ENCODE peak calls at places on chromosomes 6 and 20, in eight cellular contexts. One of them, this sample, is unnamed.

GRCh38 chr6:109406196-109406595 is 23.9 kb upstream of the CD164 start:
- DNase-seq in CD8-positive, alpha-beta T cell: no peak
- DNase-seq in PC-3: no peak
- DNase-seq in A549: no peak
- DNase-seq in neuronal stem cell: no peak
- DNase-seq in BE2C: no peak
- DNase-seq in tibial nerve: no peak
- DNase-seq in neural progenitor cell: no peak
- DNase-seq in this sample: no peak

GRCh38 chr20:5719861-5720401 is 30.3 kb upstream of the SHLD1 start:
- DNase-seq in CD8-positive, alpha-beta T cell: no peak
- DNase-seq in PC-3: peak; percentile 92
- DNase-seq in A549: no peak
- DNase-seq in neuronal stem cell: no peak
- DNase-seq in BE2C: peak; percentile 10
- DNase-seq in tibial nerve: no peak
- DNase-seq in neural progenitor cell: no peak
- DNase-seq in this sample: no peak

GRCh38 chr6:57324538-57324937 is 7.1 kb downstream of the PRIM2 start:
- DNase-seq in CD8-positive, alpha-beta T cell: no peak
- DNase-seq in PC-3: peak; percentile 46
- DNase-seq in A549: no peak
- DNase-seq in neuronal stem cell: no peak
- DNase-seq in BE2C: no peak
- DNase-seq in tibial nerve: no peak
- DNase-seq in neural progenitor cell: no peak
- DNase-seq in this sample: no peak

GRCh38 chr6:7147051-7147671 is 39.4 kb downstream of the RREB1 start:
- DNase-seq in CD8-positive, alpha-beta T cell: no peak
- DNase-seq in PC-3: no peak
- DNase-seq in A549: no peak
- DNase-seq in neuronal stem cell: no peak
- DNase-seq in BE2C: no peak
- DNase-seq in tibial nerve: no peak
- DNase-seq in neural progenitor cell: peak; percentile 75
- DNase-seq in this sample: no peak

GRCh38 chr6:101396552-101397173 is 3.2 kb downstream of the GRIK2 start:
- DNase-seq in CD8-positive, alpha-beta T cell: no peak
- DNase-seq in PC-3: peak; percentile 77
- DNase-seq in A549: no peak
- DNase-seq in neuronal stem cell: peak; percentile 82
- DNase-seq in BE2C: no peak
- DNase-seq in tibial nerve: no peak
- DNase-seq in neural progenitor cell: peak; percentile 83
- DNase-seq in this sample: no peak

GRCh38 chr20:10040070-10040970 is 5.5 kb downstream of the ANKEF1 start:
- DNase-seq in CD8-positive, alpha-beta T cell: no peak
- DNase-seq in PC-3: peak; percentile 98
- DNase-seq in A549: peak; percentile 56
- DNase-seq in neuronal stem cell: no peak
- DNase-seq in BE2C: no peak
- DNase-seq in tibial nerve: no peak
- DNase-seq in neural progenitor cell: no peak
- DNase-seq in this sample: no peak

GRCh38 chr6:139557547-139557946 is 183.1 kb upstream of the CITED2 start:
- DNase-seq in CD8-positive, alpha-beta T cell: no peak
- DNase-seq in PC-3: no peak
- DNase-seq in A549: no peak
- DNase-seq in neuronal stem cell: no peak
- DNase-seq in BE2C: no peak
- DNase-seq in tibial nerve: no peak
- DNase-seq in neural progenitor cell: no peak
- DNase-seq in this sample: no peak

GRCh38 chr6:125781307-125781868 is 9.4 kb upstream of the NCOA7 start:
- DNase-seq in CD8-positive, alpha-beta T cell: peak; percentile 72
- DNase-seq in PC-3: peak; percentile 31
- DNase-seq in A549: no peak
- DNase-seq in neuronal stem cell: no peak
- DNase-seq in BE2C: no peak
- DNase-seq in tibial nerve: no peak
- DNase-seq in neural progenitor cell: no peak
- DNase-seq in this sample: no peak

GRCh38 chr6:154888426-154888825 is 106.7 kb upstream of the TIAM2 start:
- DNase-seq in CD8-positive, alpha-beta T cell: no peak
- DNase-seq in PC-3: no peak
- DNase-seq in A549: no peak
- DNase-seq in neuronal stem cell: no peak
- DNase-seq in BE2C: no peak
- DNase-seq in tibial nerve: no peak
- DNase-seq in neural progenitor cell: peak; percentile 34
- DNase-seq in this sample: no peak

GRCh38 chr6:11236351-11236750 is 3.9 kb upstream of the NEDD9 start:
- DNase-seq in CD8-positive, alpha-beta T cell: no peak
- DNase-seq in PC-3: no peak
- DNase-seq in A549: no peak
- DNase-seq in neuronal stem cell: no peak
- DNase-seq in BE2C: no peak
- DNase-seq in tibial nerve: no peak
- DNase-seq in neural progenitor cell: no peak
- DNase-seq in this sample: no peak

DNA sequence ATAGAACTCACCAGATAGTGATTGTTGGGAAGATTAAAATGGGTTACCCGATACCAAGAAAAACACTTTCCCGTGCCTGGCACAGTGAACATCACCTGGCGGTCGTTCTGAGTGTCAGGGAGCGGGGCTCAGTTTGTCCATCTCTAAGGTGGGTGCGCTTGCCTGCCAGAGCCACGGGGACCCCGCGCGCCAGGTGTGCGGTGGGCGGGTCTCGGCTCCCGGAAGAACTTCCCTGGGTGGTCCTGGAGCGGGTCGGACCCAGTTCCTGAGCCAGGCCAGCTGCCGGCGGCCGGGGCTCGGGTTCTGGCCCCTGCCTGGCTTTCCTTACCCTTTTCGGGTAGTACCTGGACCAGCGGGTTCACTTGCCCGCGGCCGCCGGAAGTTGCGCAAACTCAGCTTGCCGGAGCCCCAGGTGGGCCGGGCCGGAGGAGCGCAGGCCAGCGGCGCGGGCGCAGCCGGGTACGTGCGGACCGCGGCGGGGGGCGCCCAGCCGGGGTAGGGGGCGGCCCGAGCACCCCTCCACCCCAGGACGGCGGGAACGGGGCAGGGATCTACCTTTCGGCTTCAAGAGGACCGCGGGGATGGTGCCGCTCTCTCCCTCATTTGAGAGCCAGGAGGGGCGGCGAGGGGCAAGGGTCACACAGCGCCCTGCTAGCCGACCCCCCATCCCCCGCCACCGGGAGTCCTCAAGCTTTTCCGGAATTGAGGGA is 7.5 kb downstream of the FAM110A start:
- DNase-seq in CD8-positive, alpha-beta T cell: peak; percentile 58
- DNase-seq in PC-3: peak; percentile 57
- DNase-seq in A549: peak; percentile 43
- DNase-seq in neuronal stem cell: no peak
- DNase-seq in BE2C: no peak
- DNase-seq in tibial nerve: no peak
- DNase-seq in neural progenitor cell: peak; percentile 30
- DNase-seq in this sample: no peak
- H3K4me1 ChIP-seq in CD8-positive, alpha-beta T cell: peaks cover 28% of the 10 kb centered on the region
- H3K4me1 ChIP-seq in PC-3: peaks cover 44% of the 10 kb centered on the region
- H3K4me1 ChIP-seq in A549: peaks cover 5% of the 10 kb centered on the region
- H3K4me1 ChIP-seq in neuronal stem cell: peaks cover 7% of the 10 kb centered on the region
- H3K4me1 ChIP-seq in BE2C: no peaks in the 10 kb centered on the region
- H3K4me1 ChIP-seq in tibial nerve: peaks cover 34% of the 10 kb centered on the region
- H3K4me1 ChIP-seq in neural progenitor cell: peaks cover 3% of the 10 kb centered on the region
- H3K4me1 ChIP-seq in this sample: peaks cover 11% of the 10 kb centered on the region

GRCh38 chr20:34403063-34403827 is 40.2 kb downstream of the ITCH start:
- DNase-seq in CD8-positive, alpha-beta T cell: no peak
- DNase-seq in PC-3: no peak
- DNase-seq in A549: no peak
- DNase-seq in neuronal stem cell: no peak
- DNase-seq in BE2C: no peak
- DNase-seq in tibial nerve: no peak
- DNase-seq in neural progenitor cell: no peak
- DNase-seq in this sample: no peak

GRCh38 chr20:34402461-34402860 is 39.4 kb downstream of the ITCH start:
- DNase-seq in CD8-positive, alpha-beta T cell: no peak
- DNase-seq in PC-3: no peak
- DNase-seq in A549: no peak
- DNase-seq in neuronal stem cell: no peak
- DNase-seq in BE2C: no peak
- DNase-seq in tibial nerve: no peak
- DNase-seq in neural progenitor cell: no peak
- DNase-seq in this sample: no peak

GRCh38 chr20:34403908-34404307 is 40.8 kb downstream of the ITCH start:
- DNase-seq in CD8-positive, alpha-beta T cell: no peak
- DNase-seq in PC-3: no peak
- DNase-seq in A549: no peak
- DNase-seq in neuronal stem cell: no peak
- DNase-seq in BE2C: no peak
- DNase-seq in tibial nerve: no peak
- DNase-seq in neural progenitor cell: no peak
- DNase-seq in this sample: no peak

GRCh38 chr20:34401741-34402455 is 38.8 kb downstream of the ITCH start:
- DNase-seq in CD8-positive, alpha-beta T cell: no peak
- DNase-seq in PC-3: no peak
- DNase-seq in A549: no peak
- DNase-seq in neuronal stem cell: no peak
- DNase-seq in BE2C: no peak
- DNase-seq in tibial nerve: no peak
- DNase-seq in neural progenitor cell: no peak
- DNase-seq in this sample: no peak

DNA sequence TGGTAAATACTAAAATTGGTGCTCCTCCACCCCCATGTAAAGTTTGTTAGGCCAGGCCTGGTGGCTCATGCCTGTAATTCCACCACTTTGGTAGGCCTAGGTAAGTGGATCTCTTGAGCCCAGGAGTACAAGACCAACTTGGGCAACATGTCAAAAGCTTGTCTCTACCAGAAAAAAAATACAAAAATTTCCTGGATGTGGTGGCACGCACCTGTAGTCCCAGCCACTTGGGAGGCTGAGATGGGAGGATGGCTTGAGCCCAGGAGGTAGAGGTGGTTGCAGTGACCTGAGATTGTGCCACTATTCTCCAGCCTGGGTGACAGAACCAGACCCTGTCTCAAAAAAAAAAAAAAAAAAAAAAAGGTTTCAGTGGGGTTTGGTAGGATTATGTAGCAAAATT is 41.7 kb downstream of the ITCH start:
- DNase-seq in CD8-positive, alpha-beta T cell: no peak
- DNase-seq in PC-3: no peak
- DNase-seq in A549: no peak
- DNase-seq in neuronal stem cell: no peak
- DNase-seq in BE2C: no peak
- DNase-seq in tibial nerve: no peak
- DNase-seq in neural progenitor cell: no peak
- DNase-seq in this sample: no peak
- H3K4me1 ChIP-seq in CD8-positive, alpha-beta T cell: peaks cover 27% of the 10 kb centered on the region
- H3K4me1 ChIP-seq in PC-3: peaks cover 20% of the 10 kb centered on the region
- H3K4me1 ChIP-seq in A549: peaks cover 45% of the 10 kb centered on the region
- H3K4me1 ChIP-seq in neuronal stem cell: peaks cover 4% of the 10 kb centered on the region
- H3K4me1 ChIP-seq in BE2C: no peaks in the 10 kb centered on the region
- H3K4me1 ChIP-seq in tibial nerve: peaks cover 49% of the 10 kb centered on the region
- H3K4me1 ChIP-seq in neural progenitor cell: no peaks in the 10 kb centered on the region
- H3K4me1 ChIP-seq in this sample: no peaks in the 10 kb centered on the region

GRCh38 chr6:144350176-144350575 is 65.0 kb downstream of the UTRN start:
- DNase-seq in CD8-positive, alpha-beta T cell: no peak
- DNase-seq in PC-3: no peak
- DNase-seq in A549: no peak
- DNase-seq in neuronal stem cell: no peak
- DNase-seq in BE2C: no peak
- DNase-seq in tibial nerve: no peak
- DNase-seq in neural progenitor cell: no peak
- DNase-seq in this sample: no peak
- H3K4me1 ChIP-seq in CD8-positive, alpha-beta T cell: peaks cover 81% of the 10 kb centered on the region
- H3K4me1 ChIP-seq in PC-3: peaks cover 30% of the 10 kb centered on the region
- H3K4me1 ChIP-seq in A549: peaks cover 34% of the 10 kb centered on the region
- H3K4me1 ChIP-seq in neuronal stem cell: peaks cover 9% of the 10 kb centered on the region
- H3K4me1 ChIP-seq in BE2C: no peaks in the 10 kb centered on the region
- H3K4me1 ChIP-seq in tibial nerve: peaks cover 77% of the 10 kb centered on the region
- H3K4me1 ChIP-seq in neural progenitor cell: no peaks in the 10 kb centered on the region
- H3K4me1 ChIP-seq in this sample: no peaks in the 10 kb centered on the region

DNA sequence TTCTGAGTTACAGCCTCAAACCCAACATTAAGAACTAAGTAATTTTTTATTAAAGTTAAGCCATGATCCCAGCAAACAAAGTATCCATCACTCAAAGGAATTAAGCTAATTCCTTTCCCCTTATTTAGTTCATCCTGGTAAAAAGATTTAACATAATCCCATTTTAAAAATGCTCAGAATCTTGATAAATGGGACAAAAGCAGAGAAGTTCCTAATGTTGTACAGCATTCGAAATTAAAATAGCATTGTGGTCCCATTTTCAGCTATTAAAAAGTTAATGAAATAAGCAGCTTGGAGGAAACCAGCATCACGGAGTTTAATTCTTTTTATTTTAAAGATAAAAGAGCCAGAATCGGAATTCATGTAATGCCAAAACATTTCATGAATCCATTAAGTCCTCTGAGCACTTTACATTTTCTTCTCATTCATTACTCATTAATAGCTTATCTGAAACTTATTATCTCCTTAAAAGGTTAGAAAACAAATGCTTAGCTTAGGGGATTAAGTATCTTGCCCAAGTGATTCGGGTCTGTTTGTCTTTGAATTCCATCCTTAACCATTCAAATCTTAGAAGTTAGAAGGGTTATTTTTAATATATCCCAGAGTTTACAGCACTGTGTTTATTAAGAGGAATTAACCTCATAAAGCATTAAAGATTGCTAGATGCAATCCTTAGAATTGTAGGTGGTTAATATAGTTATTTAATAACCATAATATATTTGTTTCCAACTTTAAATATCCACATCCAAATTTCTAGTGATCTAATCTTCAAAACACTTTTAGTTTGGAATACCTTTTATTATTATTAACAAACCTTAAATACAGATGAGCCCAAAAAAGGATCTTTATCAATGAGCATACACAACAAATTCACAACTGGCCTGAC is 11.2 kb downstream of the RBM39 start:
- DNase-seq in CD8-positive, alpha-beta T cell: no peak
- DNase-seq in PC-3: no peak
- DNase-seq in A549: no peak
- DNase-seq in neuronal stem cell: no peak
- DNase-seq in BE2C: no peak
- DNase-seq in tibial nerve: no peak
- DNase-seq in neural progenitor cell: no peak
- DNase-seq in this sample: no peak
- H3K4me1 ChIP-seq in CD8-positive, alpha-beta T cell: peaks cover 63% of the 10 kb centered on the region
- H3K4me1 ChIP-seq in PC-3: peaks cover 8% of the 10 kb centered on the region
- H3K4me1 ChIP-seq in A549: peaks cover 47% of the 10 kb centered on the region
- H3K4me1 ChIP-seq in neuronal stem cell: no peaks in the 10 kb centered on the region
- H3K4me1 ChIP-seq in BE2C: peaks cover 8% of the 10 kb centered on the region
- H3K4me1 ChIP-seq in tibial nerve: peaks cover 73% of the 10 kb centered on the region
- H3K4me1 ChIP-seq in neural progenitor cell: no peaks in the 10 kb centered on the region
- H3K4me1 ChIP-seq in this sample: no peaks in the 10 kb centered on the region

This sample was measured in NT2/D1.